ENCODE peak calls at places on chromosomes 2 and 18, in four cellular contexts. M is breast epithelium, Y is Peyer's patch, O is PC-3. W is an unnamed sample. For H3K4me1 and H3K9me3, the result is how much of the 10 kb centered on the place peaks cover.

GRCh38 chr2:107525420-107525819 is 301.3 kb upstream of the RGPD4 start:
- DNase-seq in Y (no peak), M (no peak), O (peak), W (no peak)

GRCh38 chr2:153519260-153519875 is 40.8 kb upstream of the RPRM start:
- DNase-seq in O (peak), Y (no peak), M (no peak), W (peak)

GRCh38 chr18:31510319-31510718 is 12.3 kb downstream of the DSG2 start:
- DNase-seq in Y (no peak), M (no peak), O (peak), W (no peak)

GRCh38 chr2:102385522-102385921 is 29.9 kb downstream of the IL18R1 start:
- DNase-seq in M (no peak), Y (no peak), O (no peak), W (no peak)

GRCh38 chr18:45901654-45902210 is 65.4 kb downstream of the EPG5 start:
- DNase-seq in O (no peak), M (no peak), Y (no peak), W (no peak)

GRCh38 chr2:99624682-99625081 is 134.9 kb upstream of the REV1 start:
- DNase-seq in O (no peak), M (no peak), Y (no peak), W (no peak)

GRCh38 chr2:239678186-239678490 is 277.3 kb upstream of the HDAC4 start:
- DNase-seq in Y (no peak), O (no peak), M (no peak), W (no peak)

GRCh38 chr18:48219429-48220145 is 189.6 kb downstream of the ZBTB7C start:
- DNase-seq in M (no peak), Y (no peak), O (no peak), W (no peak)

GRCh38 chr18:9787716-9788115 is 79.6 kb downstream of the RAB31 start:
- DNase-seq in O (no peak), Y (no peak), M (no peak), W (no peak)

GRCh38 chr2:72263781-72264060 is 116.1 kb upstream of the CYP26B1 start:
- DNase-seq in M (no peak), Y (no peak), O (no peak), W (no peak)

GRCh38 chr18:22838639-22839487 is 94.3 kb upstream of the RBBP8 start:
- DNase-seq in O (no peak), M (no peak), Y (no peak), W (no peak)

GRCh38 chr2:159557437-159558034 is 58.8 kb downstream of the BAZ2B start:
- DNase-seq in M (no peak), Y (no peak), O (peak), W (no peak)

GRCh38 chr18:21264651-21265050 is 22.6 kb downstream of the GREB1L start:
- DNase-seq in O (peak), M (no peak), Y (no peak), W (no peak)

GRCh38 chr2:234548720-234549420 is 52.0 kb upstream of the ARL4C start:
- DNase-seq in O (no peak), M (no peak), Y (no peak), W (no peak)

GRCh38 chr2:160697817-160698216 is 204.2 kb upstream of the RBMS1 start:
- DNase-seq in O (no peak), Y (no peak), M (no peak), W (no peak)

GRCh38 chr18:79389689-79390088 is 6.0 kb upstream of the NFATC1 start:
- DNase-seq in M (no peak), Y (no peak), O (no peak), W (no peak)

GRCh38 chr2:173229086-173229485 is 125.6 kb upstream of the CDCA7 start:
- DNase-seq in M (no peak), Y (no peak), O (no peak), W (no peak)

GRCh38 chr2:144776766-144777165 is 256.8 kb upstream of the ZEB2 start:
- DNase-seq in O (no peak), M (no peak), Y (no peak), W (no peak)

GRCh38 chr2:152467677-152468406 is 132.9 kb downstream of the FMNL2 start:
- DNase-seq in M (no peak), Y (no peak), O (no peak), W (no peak)
- H3K4me1 ChIP-seq in M (under half), Y (under half), O (under half), W (under half)

GRCh38 chr2:196131949-196132925 is 39.1 kb downstream of the STK17B start:
- DNase-seq in Y (peak), M (no peak), O (no peak), W (peak)
- H3K9me3 ChIP-seq in Y (under half), M (half or more), O (under half), W (under half)

DNA sequence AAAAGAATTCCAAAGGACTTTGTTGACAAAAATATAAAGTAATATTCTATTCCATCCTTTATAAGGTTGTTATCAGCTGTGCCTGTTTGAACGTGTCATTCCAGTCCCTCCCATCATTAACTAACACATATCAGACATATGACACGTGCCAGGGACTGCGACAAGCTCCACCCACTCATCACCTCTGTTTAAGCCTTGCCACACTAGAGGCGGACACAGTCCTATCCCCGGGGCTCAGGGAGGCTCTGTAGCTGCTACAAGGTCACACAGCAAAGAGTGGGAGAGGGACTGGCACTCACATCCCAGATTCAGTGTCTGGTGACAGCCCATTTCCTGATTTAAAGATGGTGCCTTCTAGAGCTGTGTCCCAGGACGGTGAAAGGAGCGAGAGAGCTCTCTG is 30.0 kb downstream of the TBC1D8 start:
- DNase-seq in M (no peak), O (no peak), Y (no peak), W (no peak)
- H3K4me1 ChIP-seq in M (under half), O (half or more), Y (half or more), W (under half)

GRCh38 chr2:89780318-89780717 is 1088.8 kb downstream of the RPIA start:
- DNase-seq in O (no peak), Y (no peak), M (no peak), W (no peak)

GRCh38 chr2:89781962-89782361 is 1090.5 kb downstream of the RPIA start:
- DNase-seq in Y (no peak), O (no peak), M (no peak), W (no peak)

GRCh38 chr2:89784960-89785359 is 1093.5 kb downstream of the RPIA start:
- DNase-seq in O (no peak), Y (no peak), M (no peak), W (no peak)
- H3K9me3 ChIP-seq in O (half or more), Y (half or more), M (half or more), W (under half)

GRCh38 chr2:231785413-231785812 is 832 bp upstream of the COPS7B start:
- DNase-seq in Y (no peak), M (no peak), O (no peak), W (no peak)
- H3K4me1 ChIP-seq in Y (under half), M (under half), O (under half), W (under half)

GRCh38 chr2:3229221-3229620 is 148.4 kb downstream of the EIPR1 start:
- DNase-seq in Y (no peak), M (no peak), O (no peak), W (no peak)
- H3K9me3 ChIP-seq in Y (under half), M (under half), O (under half), W (under half)

W was measured in CD8-positive, alpha-beta T cell.